ENCODE peak calls at places on chromosomes 11 and 22, in nine cellular contexts. F, T, K, C, B, G, R, P and I are unnamed samples.

GRCh38 chr22:30238661-30239420 is 7.7 kb downstream of the LIF start:
- DNase-seq in T (peak), P (peak), F (no peak), G (no peak), K (peak), C (peak), B (no peak), R (peak), I (peak)

GRCh38 chr11:76704171-76704948 is 33.8 kb upstream of the LRRC32 start:
- DNase-seq in C (no peak), K (no peak), G (no peak), P (no peak), T (no peak), R (no peak), B (no peak), F (no peak), I (no peak)

GRCh38 chr11:15935370-15935769 is 421.0 kb downstream of the SOX6 start:
- DNase-seq in P (no peak), C (no peak), R (no peak), B (no peak), F (no peak), G (no peak), T (no peak), K (no peak), I (no peak)

GRCh38 chr22:39471421-39472141 is 14.8 kb downstream of the MGAT3 start:
- DNase-seq in C (peak), K (peak), P (no peak), F (no peak), B (no peak), R (peak), T (peak), G (no peak), I (no peak)

GRCh38 chr11:74288161-74288560 is 23.3 kb downstream of the P4HA3 start:
- DNase-seq in P (no peak), T (peak), K (peak), R (peak), B (no peak), C (peak), F (peak), G (peak), I (peak)

GRCh38 chr11:34262601-34263081 is 95.2 kb downstream of the ABTB2 start:
- DNase-seq in G (no peak), B (no peak), T (no peak), R (no peak), F (no peak), K (no peak), C (no peak), P (no peak), I (peak)

GRCh38 chr11:134841411-134841810 is 429.4 kb upstream of the B3GAT1 start:
- DNase-seq in F (no peak), K (no peak), T (no peak), B (no peak), R (no peak), G (no peak), C (no peak), P (no peak), I (no peak)

GRCh38 chr11:14861680-14862079 is 30.4 kb downstream of the CYP2R1 start:
- DNase-seq in G (no peak), B (no peak), K (no peak), T (no peak), C (no peak), F (no peak), P (no peak), R (no peak), I (no peak)

GRCh38 chr22:21105294-21105693 is 59.5 kb downstream of the LRRC74B start:
- DNase-seq in C (no peak), R (no peak), G (no peak), K (no peak), B (no peak), T (no peak), F (no peak), P (no peak), I (no peak)

GRCh38 chr11:46597155-46597554 is 3.3 kb upstream of the AMBRA1 start:
- DNase-seq in F (no peak), P (no peak), G (no peak), B (no peak), K (no peak), T (no peak), R (no peak), C (no peak), I (no peak)

GRCh38 chr11:9861860-9862725 is 198.2 kb downstream of the SWAP70 start:
- DNase-seq in P (no peak), R (peak), B (peak), T (peak), K (peak), G (peak), C (peak), F (no peak), I (peak)

GRCh38 chr11:9858822-9859221 is 194.9 kb downstream of the SWAP70 start:
- DNase-seq in C (peak), R (peak), P (no peak), B (no peak), F (no peak), K (peak), T (peak), G (no peak), I (no peak)

GRCh38 chr11:9859491-9860305 is 195.8 kb downstream of the SWAP70 start:
- DNase-seq in G (peak), T (peak), C (peak), F (no peak), P (no peak), R (peak), K (peak), B (no peak), I (peak)

GRCh38 chr11:9858218-9858617 is 194.3 kb downstream of the SWAP70 start:
- DNase-seq in T (no peak), F (no peak), C (no peak), R (no peak), B (no peak), K (no peak), P (no peak), G (no peak), I (no peak)

GRCh38 chr11:9862981-9863380 is 199.1 kb downstream of the SWAP70 start:
- DNase-seq in G (peak), R (peak), F (no peak), T (peak), C (no peak), B (no peak), P (no peak), K (no peak), I (no peak)
- H3K4me3 ChIP-seq in G (no peak), R (no peak), F (no peak), T (no peak), C (no peak), B (no peak), P (no peak), K (no peak), I (no peak)

GRCh38 chr11:64724863-64725535 is 2.0 kb upstream of the NRXN2 start:
- DNase-seq in R (no peak), T (no peak), F (no peak), C (no peak), B (no peak), P (no peak), G (no peak), K (no peak), I (no peak)

GRCh38 chr11:64722141-64723050 is 601 bp downstream of the NRXN2 start:
- DNase-seq in K (no peak), P (no peak), F (no peak), T (no peak), C (no peak), R (no peak), B (no peak), G (no peak), I (no peak)

GRCh38 chr11:64725601-64726139 is 2.7 kb upstream of the NRXN2 start:
- DNase-seq in R (no peak), F (no peak), P (no peak), C (no peak), G (no peak), K (no peak), T (no peak), B (no peak), I (no peak)

GRCh38 chr11:64723117-64723906 is at the start of gene NRXN2:
- DNase-seq in G (no peak), T (peak), K (peak), B (peak), C (peak), P (peak), R (peak), F (peak), I (peak)

GRCh38 chr11:64723907-64724862 is 1.2 kb upstream of the NRXN2 start:
- DNase-seq in G (no peak), R (no peak), T (no peak), P (no peak), B (no peak), F (no peak), K (no peak), C (no peak), I (no peak)
- TF ChIP-seq CTCF in G (no peak), R (no peak), T (no peak), P (no peak), B (no peak), F (no peak), K (no peak), C (no peak), I (no peak)

GRCh38 chr11:71188886-71189767 is 63.2 kb downstream of the SHANK2 start:
- DNase-seq in G (no peak), T (no peak), F (no peak), B (no peak), C (no peak), K (no peak), P (no peak), R (no peak), I (no peak)
- H3K4me3 ChIP-seq in G (no peak), T (no peak), F (no peak), B (no peak), C (no peak), K (no peak), P (no peak), R (no peak), I (no peak)

DNA sequence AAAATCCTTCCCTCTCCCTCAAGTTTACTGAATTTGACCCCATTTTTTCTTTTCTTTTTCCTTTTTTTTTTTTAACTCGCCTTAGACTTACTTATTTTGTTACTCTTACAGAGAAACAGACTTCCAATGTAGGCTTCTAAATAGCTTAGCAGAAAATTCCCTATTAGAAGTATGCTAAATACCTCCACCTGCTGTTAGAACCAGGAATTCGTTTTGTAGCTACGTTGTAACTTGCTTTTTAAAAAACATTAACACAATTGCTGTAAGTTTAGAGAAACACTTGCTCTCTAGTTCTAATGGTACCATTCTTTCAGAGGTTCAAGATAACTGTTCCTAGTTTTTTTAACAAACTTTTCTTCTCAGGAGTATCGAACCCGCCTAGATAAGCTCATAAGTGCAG is 324.2 kb downstream of the DCDC1 start:
- DNase-seq in C (peak), G (no peak), F (no peak), R (peak), T (peak), B (no peak), P (no peak), K (no peak), I (no peak)
- TF ChIP-seq CTCF in C (no peak), G (no peak), F (no peak), R (peak), T (peak), B (no peak), P (peak), K (no peak), I (no peak)

DNA sequence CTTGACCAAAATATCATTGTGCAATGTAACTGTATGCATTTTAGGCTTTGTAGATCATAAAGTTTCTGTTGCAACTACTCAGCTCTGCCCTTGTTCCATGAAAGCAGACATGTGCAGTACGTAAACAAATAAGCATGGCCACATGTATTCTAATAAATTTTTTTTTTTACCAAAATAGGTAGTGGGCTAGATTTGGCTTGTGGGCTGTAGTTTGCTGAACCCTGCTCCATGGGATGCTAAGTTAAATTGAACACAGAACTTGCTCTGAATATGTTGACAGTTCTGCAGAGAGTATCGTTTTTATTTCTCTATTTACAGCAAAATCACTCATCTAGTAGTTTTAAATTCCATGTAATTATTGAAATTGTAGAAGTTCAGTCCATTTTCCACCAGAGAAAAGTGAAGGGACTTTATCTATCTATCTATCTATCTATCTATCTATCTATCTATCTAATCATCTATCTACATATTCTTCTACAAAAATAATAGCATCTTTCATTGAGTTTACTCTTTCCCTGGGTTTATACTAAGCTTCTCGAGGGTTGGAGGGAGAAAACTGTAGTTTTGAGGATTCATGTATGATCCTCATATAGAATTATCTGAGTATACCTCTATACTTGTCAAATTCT is 9.5 kb upstream of the OOSP4A start:
- DNase-seq in P (no peak), B (no peak), K (no peak), R (no peak), G (no peak), F (no peak), T (no peak), C (no peak), I (no peak)
- H3K4me3 ChIP-seq in P (no peak), B (no peak), K (no peak), R (no peak), G (no peak), F (no peak), T (no peak), C (no peak), I (no peak)

GRCh38 chr11:68044145-68044813 is 5.5 kb downstream of the TCIRG1 start:
- DNase-seq in C (no peak), G (no peak), B (peak), R (no peak), F (no peak), T (no peak), P (no peak), K (no peak), I (no peak)
- TF ChIP-seq CTCF in C (no peak), G (no peak), B (peak), R (no peak), F (no peak), T (no peak), P (no peak), K (no peak), I (no peak)

DNA sequence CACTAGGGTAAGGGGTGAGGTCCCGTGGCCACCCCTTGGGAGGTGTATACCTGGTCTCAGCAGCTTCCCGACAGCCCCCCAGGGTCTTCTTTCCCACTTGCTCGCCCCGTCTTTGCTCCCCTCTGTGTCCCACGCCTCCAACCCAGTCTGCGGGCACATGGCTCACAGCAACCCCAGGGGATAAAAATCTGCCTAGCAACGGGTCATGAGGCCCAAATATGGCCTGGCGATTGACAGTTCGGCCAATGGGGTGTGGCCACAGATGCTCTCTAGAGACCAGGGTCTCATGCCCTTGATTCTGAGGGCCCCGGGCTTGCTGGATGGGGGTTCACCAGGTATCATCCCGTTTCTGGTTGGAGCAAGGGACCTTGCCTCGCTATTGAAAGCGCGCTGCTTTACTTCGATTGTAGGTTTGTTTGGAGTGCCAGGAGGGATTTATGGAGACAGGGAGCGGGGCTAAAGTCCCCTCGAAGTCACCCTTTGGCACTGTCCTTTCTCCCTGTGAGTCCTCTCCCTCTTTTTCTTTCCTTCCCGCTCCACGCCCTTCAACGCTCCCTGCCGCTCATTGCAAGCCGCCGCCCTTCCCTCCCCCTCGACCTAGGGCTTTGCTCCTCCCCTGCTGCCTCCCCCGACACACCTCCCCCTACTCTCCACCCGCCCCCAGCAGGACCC is 41.4 kb downstream of the AHNAK start:
- DNase-seq in B (peak), K (no peak), C (no peak), G (no peak), P (peak), T (no peak), F (no peak), R (peak), I (peak)
- H3K4me3 ChIP-seq in B (no peak), K (no peak), C (no peak), G (no peak), P (peak), T (peak), F (peak), R (no peak), I (peak)

DNA sequence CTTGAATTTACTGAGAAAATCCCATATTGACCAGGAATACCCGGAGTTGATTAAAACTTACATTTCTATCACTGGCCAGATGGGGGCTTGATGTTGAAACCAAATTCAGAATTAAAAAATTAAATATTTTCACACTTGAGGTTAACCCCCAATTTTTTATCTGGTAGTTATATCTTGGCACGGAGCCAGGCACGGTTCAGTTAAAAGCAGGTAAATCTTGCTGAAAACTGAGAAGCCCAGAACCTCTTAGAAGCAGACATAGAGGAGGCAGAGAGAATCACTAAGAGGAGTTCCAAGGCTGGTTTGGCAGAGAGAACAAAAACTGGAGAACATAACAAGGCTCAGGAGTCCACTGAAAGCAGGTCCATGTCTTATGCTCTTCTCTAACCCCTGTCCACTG is 77.7 kb downstream of the USP35 start:
- DNase-seq in C (no peak), G (no peak), F (no peak), T (no peak), R (no peak), P (no peak), B (no peak), K (no peak), I (no peak)
- TF ChIP-seq CTCF in C (no peak), G (no peak), F (no peak), T (no peak), R (no peak), P (no peak), B (peak), K (no peak), I (no peak)

DNA sequence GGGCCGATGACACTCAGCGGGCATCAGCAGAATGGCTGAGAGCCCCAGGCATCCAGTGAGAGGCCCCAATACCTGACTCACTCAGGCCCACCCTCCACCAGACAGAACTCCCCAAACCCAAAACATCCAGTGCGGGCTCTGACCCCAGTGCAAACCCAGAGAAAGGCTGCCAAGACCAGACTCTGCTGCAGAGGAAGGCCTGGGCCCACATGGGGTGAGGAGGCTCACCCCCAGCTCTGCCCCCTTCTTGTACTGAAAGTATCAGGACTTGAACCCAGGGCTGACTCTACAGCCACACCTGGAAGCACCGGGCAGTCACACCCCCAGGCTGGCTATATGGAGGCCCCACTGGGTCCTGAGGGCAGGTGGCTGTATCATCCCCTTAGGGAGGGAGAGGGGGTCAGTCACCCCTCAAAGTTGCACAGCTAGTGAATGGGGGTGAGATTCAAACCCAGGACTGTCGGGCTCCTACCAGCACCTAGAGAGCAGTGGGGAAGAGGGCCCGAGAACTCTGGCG is 49.3 kb downstream of the IGLL1 start:
- DNase-seq in R (no peak), C (no peak), K (no peak), F (no peak), T (no peak), B (no peak), G (no peak), P (no peak), I (no peak)
- H3K4me3 ChIP-seq in R (no peak), C (no peak), K (no peak), F (no peak), T (no peak), B (no peak), G (no peak), P (no peak), I (no peak)

GRCh38 chr11:44564653-44565007 is 833 bp upstream of the CD82 start:
- DNase-seq in G (peak), T (peak), B (peak), P (peak), F (peak), K (peak), R (peak), C (peak), I (peak)

GRCh38 chr11:44565746-44566558 is 489 bp downstream of the CD82 start:
- DNase-seq in P (no peak), K (no peak), R (no peak), C (no peak), F (no peak), B (no peak), T (no peak), G (no peak), I (no peak)

GRCh38 chr11:44564198-44564597 is 1.3 kb upstream of the CD82 start:
- DNase-seq in R (no peak), K (peak), G (no peak), P (no peak), T (no peak), C (peak), F (no peak), B (no peak), I (no peak)

GRCh38 chr11:44566559-44566949 is 1.1 kb downstream of the CD82 start:
- DNase-seq in T (no peak), F (no peak), B (no peak), C (no peak), R (no peak), K (no peak), G (no peak), P (no peak), I (no peak)

GRCh38 chr11:44565008-44565745 is at the start of gene CD82:
- DNase-seq in C (peak), F (peak), K (peak), R (peak), B (peak), G (peak), P (peak), T (peak), I (peak)
- TF ChIP-seq CTCF in C (peak), F (peak), K (peak), R (peak), B (no peak), G (no peak), P (peak), T (no peak), I (no peak)